ENCODE peak calls at places on chromosomes 7 and 10, in four cellular contexts. M is hypothalamus; K is activated naive CD4-positive, alpha-beta T cell; S is AG08395. C is an unnamed sample.

GRCh38 chr7:151119055-151119415 is 32.8 kb downstream of the AGAP3 start:
- DNase-seq in K (no peak), M (no peak), S (no peak), C (no peak)

GRCh38 chr7:42057331-42057730 is 179.7 kb downstream of the GLI3 start:
- DNase-seq in K (no peak), S (no peak), M (no peak), C (no peak)

GRCh38 chr7:3928727-3929515 is 627.9 kb downstream of the SDK1 start:
- DNase-seq in S (no peak), K (no peak), M (no peak), C (no peak)

GRCh38 chr10:132743925-132744490 is 41.9 kb downstream of the NKX6-2 start:
- DNase-seq in M (no peak), S (no peak), K (no peak), C (no peak)

GRCh38 chr7:97342512-97342911 is 225.0 kb downstream of the SDHAF3 start:
- DNase-seq in S (no peak), K (no peak), M (no peak), C (no peak)

GRCh38 chr10:110083884-110084283 is 76.1 kb downstream of the ADD3 start:
- DNase-seq in K (no peak), M (no peak), S (peak), C (no peak)

GRCh38 chr7:45001138-45001694 is 1.2 kb downstream of the CCM2 start:
- DNase-seq in M (no peak), K (peak), S (no peak), C (no peak)

GRCh38 chr10:98316661-98317060 is 48.7 kb upstream of the LOXL4 start:
- DNase-seq in S (peak), K (no peak), M (no peak), C (no peak)

GRCh38 chr10:95655571-95656290 is 780 bp downstream of the ALDH18A1 start:
- DNase-seq in K (peak), S (no peak), M (no peak), C (no peak)

GRCh38 chr10:129860396-129860795 is 103.7 kb downstream of the EBF3 start:
- DNase-seq in M (no peak), S (no peak), K (no peak), C (no peak)

C was measured in occipital lobe.